ENCODE peak calls at places on chromosomes 6 and 20, in seven cellular contexts. I is thoracic aorta; V is mammary epithelial cell; J is CD8-positive, alpha-beta T cell; Q is tibial artery; G is MM.1S; B is K562. U is an unnamed sample.
A peak's percentile ranks its signal among the peaks of the same experiment; 100 is the strongest.

GRCh38 chr6:167200806-167201205 is 43.0 kb upstream of the GPR31 start:
- DNase-seq in I (no peak), V (no peak), J (no peak), Q (no peak), G (no peak), B (no peak), U (no peak)

GRCh38 chr20:14561733-14562132 is 224.3 kb upstream of the FLRT3 start:
- DNase-seq in I (no peak), V (no peak), J (no peak), Q (no peak), G (no peak), B (no peak), U (no peak)

GRCh38 chr20:37958856-37959255 is 55.9 kb downstream of the VSTM2L start:
- DNase-seq in I (no peak), V (no peak), J (no peak), Q (no peak), G (no peak), B (no peak), U (no peak)

GRCh38 chr6:137933696-137934095 is 66.6 kb downstream of the TNFAIP3 start:
- DNase-seq in I (peak; percentile 31), V (peak; percentile 95), J (no peak), Q (peak; percentile 82), G (no peak), B (no peak), U (peak; percentile 21)

GRCh38 chr6:53792016-53792415 is 2.8 kb upstream of the LRRC1 start:
- DNase-seq in I (no peak), V (no peak), J (no peak), Q (no peak), G (no peak), B (no peak), U (no peak)

GRCh38 chr6:100988391-100988999 is 107.4 kb upstream of the ASCC3 start:
- DNase-seq in I (no peak), V (no peak), J (no peak), Q (no peak), G (no peak), B (no peak), U (no peak)

GRCh38 chr6:2766767-2767314 is 1.6 kb downstream of the WRNIP1 start:
- DNase-seq in I (no peak), V (no peak), J (no peak), Q (no peak), G (no peak), B (no peak), U (no peak)

GRCh38 chr20:10074513-10074912 is 39.7 kb downstream of the ANKEF1 start:
- DNase-seq in I (peak; percentile 4), V (peak; percentile 95), J (no peak), Q (peak; percentile 63), G (no peak), B (no peak), U (no peak)

GRCh38 chr6:7647504-7647903 is 57.5 kb downstream of the SNRNP48 start:
- DNase-seq in I (no peak), V (no peak), J (no peak), Q (no peak), G (peak; percentile 79), B (no peak), U (no peak)

GRCh38 chr20:44396369-44396768 is 40.9 kb downstream of the HNF4A start:
- DNase-seq in I (no peak), V (no peak), J (no peak), Q (no peak), G (no peak), B (no peak), U (no peak)

GRCh38 chr6:151069641-151070040 is 170.1 kb upstream of the AKAP12 start:
- DNase-seq in I (no peak), V (no peak), J (no peak), Q (no peak), G (no peak), B (no peak), U (no peak)

GRCh38 chr20:35101620-35102019 is 9.0 kb upstream of the TRPC4AP start:
- DNase-seq in I (no peak), V (no peak), J (no peak), Q (no peak), G (no peak), B (no peak), U (no peak)

GRCh38 chr20:35108921-35109320 is 16.3 kb upstream of the TRPC4AP start:
- DNase-seq in I (no peak), V (peak; percentile 87), J (no peak), Q (no peak), G (no peak), B (no peak), U (no peak)

GRCh38 chr20:35106827-35107380 is 14.3 kb upstream of the TRPC4AP start:
- DNase-seq in I (no peak), V (no peak), J (no peak), Q (no peak), G (no peak), B (no peak), U (no peak)

DNA sequence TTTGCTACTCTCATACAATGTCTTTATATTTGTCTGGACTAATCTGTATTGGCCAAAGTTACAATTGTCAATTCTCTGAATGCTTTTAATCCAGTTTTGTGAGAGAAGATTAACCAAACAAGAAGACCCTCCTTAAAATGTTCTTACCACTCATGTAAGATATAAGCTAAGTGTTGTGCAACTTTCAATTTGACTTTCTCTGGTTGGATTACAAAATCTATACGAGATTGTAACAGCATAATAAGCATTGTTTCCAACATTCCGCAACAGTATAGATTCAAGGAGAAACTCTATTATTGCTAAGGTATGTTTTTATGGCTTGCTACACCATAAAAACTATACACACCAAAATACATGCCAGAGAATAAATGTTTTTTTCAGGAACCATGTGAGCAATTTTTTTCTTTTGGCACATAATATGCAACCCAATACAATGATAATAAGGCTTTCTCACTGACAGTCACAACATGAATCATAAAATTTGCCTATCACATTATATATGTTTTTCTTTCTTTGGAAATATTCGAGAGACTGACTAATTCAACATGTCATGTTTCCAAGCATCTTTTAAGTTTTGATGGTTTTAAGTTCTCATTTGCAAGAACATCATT is 12.2 kb upstream of the TRPC4AP start:
- DNase-seq in I (no peak), V (no peak), J (no peak), Q (no peak), G (no peak), B (no peak), U (no peak)
- H3K4me3 ChIP-seq in I (no peak overlapping the region), V (no peak overlapping the region), J (no peak overlapping the region), Q (no peak overlapping the region), G (no peak overlapping the region), B (no peak overlapping the region), U (no peak overlapping the region)

DNA sequence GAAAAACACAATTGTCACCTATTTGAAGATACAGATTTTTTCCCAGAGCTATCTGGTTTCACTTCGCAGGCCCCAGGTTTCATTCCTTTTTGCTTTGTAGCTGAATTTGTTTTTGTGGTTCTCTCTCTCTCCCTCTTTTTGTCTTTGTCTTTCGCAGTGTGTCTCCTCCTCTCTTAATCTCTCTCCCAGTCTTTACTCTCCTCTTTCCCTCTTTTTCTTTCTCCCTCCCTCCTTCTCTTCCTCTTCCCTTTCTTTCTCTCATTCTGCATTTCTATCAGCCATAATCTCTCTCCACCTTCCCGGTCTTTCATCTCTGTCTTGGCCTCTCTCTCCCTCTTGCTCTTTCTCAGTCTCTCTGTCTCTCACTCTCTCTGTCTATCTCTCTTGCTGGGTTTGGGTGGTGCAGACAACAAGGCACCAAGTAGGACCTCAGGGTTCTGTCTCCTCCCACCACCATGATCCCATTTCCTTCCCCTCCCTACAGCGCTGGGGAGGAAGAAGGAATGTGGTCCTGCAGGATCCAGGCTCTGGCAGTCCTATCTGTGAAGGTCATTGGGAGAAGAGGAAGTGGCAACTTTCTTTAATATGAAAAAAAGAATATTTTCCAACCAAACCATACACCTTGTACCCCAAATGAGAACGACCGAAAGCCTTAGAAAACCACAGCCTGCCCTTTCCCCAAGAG is 63.2 kb downstream of the BANF2 start:
- DNase-seq in I (no peak), V (no peak), J (no peak), Q (no peak), G (no peak), B (no peak), U (no peak)
- H3K27ac ChIP-seq in I (no peak overlapping the region), V (no peak overlapping the region), J (no peak overlapping the region), Q (no peak overlapping the region), G (peak overlapping the region; percentile 27), B (no peak overlapping the region), U (peak overlapping the region; percentile 73)

GRCh38 chr20:33992923-33993799 is 550 bp upstream of the RALY start:
- DNase-seq in I (peak; percentile 97), V (peak; percentile 98), J (peak; percentile 99), Q (peak; percentile 99), G (peak; percentile 96), B (peak; percentile 98), U (peak; percentile 99)

GRCh38 chr20:33992145-33992922 is 1.4 kb upstream of the RALY start:
- DNase-seq in I (no peak), V (peak; percentile 63), J (no peak), Q (no peak), G (no peak), B (no peak), U (no peak)

GRCh38 chr20:33995053-33995816 is 1.5 kb downstream of the RALY start:
- DNase-seq in I (no peak), V (peak; percentile 14), J (no peak), Q (no peak), G (no peak), B (no peak), U (no peak)

GRCh38 chr20:33993800-33994623 is at the start of gene RALY:
- DNase-seq in I (peak; percentile 50), V (peak; percentile 85), J (peak; percentile 77), Q (peak; percentile 86), G (peak; percentile 85), B (peak; percentile 73), U (peak; percentile 90)

GRCh38 chr20:33994624-33994913 is 858 bp downstream of the RALY start:
- DNase-seq in I (no peak), V (no peak), J (no peak), Q (no peak), G (no peak), B (no peak), U (no peak)
- H3K4me1 ChIP-seq in I (peaks cover 32% of the 10 kb centered on the region), V (peaks cover 20% of the 10 kb centered on the region), J (peaks cover 54% of the 10 kb centered on the region), Q (peaks cover 69% of the 10 kb centered on the region), G (peaks cover 37% of the 10 kb centered on the region), B (peaks cover 42% of the 10 kb centered on the region), U (peaks cover 38% of the 10 kb centered on the region)

GRCh38 chr6:141401851-141402250 is 730.9 kb upstream of the GJE1 start:
- DNase-seq in I (no peak), V (no peak), J (no peak), Q (no peak), G (no peak), B (no peak), U (no peak)

GRCh38 chr6:141402489-141402888 is 730.2 kb upstream of the GJE1 start:
- DNase-seq in I (no peak), V (no peak), J (no peak), Q (no peak), G (no peak), B (no peak), U (no peak)

GRCh38 chr6:141401168-141401567 is 731.6 kb upstream of the GJE1 start:
- DNase-seq in I (no peak), V (no peak), J (no peak), Q (no peak), G (no peak), B (no peak), U (no peak)

GRCh38 chr6:141403827-141404226 is 728.9 kb upstream of the GJE1 start:
- DNase-seq in I (no peak), V (peak; percentile 7), J (no peak), Q (no peak), G (no peak), B (no peak), U (no peak)

DNA sequence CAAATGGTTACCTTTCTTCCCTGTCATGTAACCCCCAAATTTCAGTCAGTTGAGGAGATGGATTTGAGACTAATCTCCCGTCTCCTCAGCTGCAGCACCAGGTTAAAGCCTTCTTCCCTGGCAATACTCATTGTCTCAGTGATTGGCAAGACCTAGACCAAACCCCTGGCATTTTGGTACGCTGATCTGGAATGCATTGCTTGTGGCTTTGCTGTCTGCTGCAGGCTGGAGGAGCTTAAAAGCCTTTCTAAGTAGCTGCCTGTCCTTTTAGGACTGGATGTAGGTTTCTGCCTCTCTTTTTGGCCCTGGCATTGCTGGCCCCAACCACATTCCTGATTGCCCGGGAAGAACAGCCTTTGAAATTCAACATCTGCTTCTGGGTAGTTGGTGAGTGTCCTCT is 729.6 kb upstream of the GJE1 start:
- DNase-seq in I (no peak), V (no peak), J (no peak), Q (no peak), G (no peak), B (no peak), U (no peak)
- H3K4me3 ChIP-seq in I (no peak overlapping the region), V (no peak overlapping the region), J (no peak overlapping the region), Q (no peak overlapping the region), G (no peak overlapping the region), B (no peak overlapping the region), U (no peak overlapping the region)